ENCODE peak calls at places on chromosomes 7 and 10, in five cellular contexts. M is H1, Q is HepG2, O is stomach, Y is sigmoid colon. B is an unnamed sample.

GRCh38 chr10:103548006-103548405 is 54.5 kb downstream of the NEURL1 start:
- DNase-seq in Q (no peak), O (no peak), Y (no peak), M (no peak), B (no peak)

GRCh38 chr10:122112021-122112616 is 123.2 kb downstream of the TACC2 start:
- DNase-seq in Q (no peak), O (no peak), Y (no peak), M (no peak), B (no peak)

GRCh38 chr10:27745719-27746363 is at the start of gene MKX:
- DNase-seq in Y (peak), Q (no peak), O (peak), M (no peak), B (peak)

GRCh38 chr7:32533313-32534024 is 38.2 kb downstream of the AVL9 start:
- DNase-seq in Q (no peak), O (no peak), Y (no peak), M (no peak), B (no peak)

GRCh38 chr10:97353945-97354344 is 19.4 kb upstream of the FRAT2 start:
- DNase-seq in Y (no peak), M (no peak), O (no peak), Q (no peak), B (no peak)

GRCh38 chr10:33506838-33507661 is 172.6 kb upstream of the NRP1 start:
- DNase-seq in Q (no peak), Y (no peak), O (no peak), M (no peak), B (no peak)

GRCh38 chr7:116708861-116709260 is 36.9 kb downstream of the MET start:
- DNase-seq in M (no peak), Y (no peak), Q (no peak), O (no peak), B (no peak)

GRCh38 chr10:103803941-103804340 is 51.4 kb downstream of the SH3PXD2A start:
- DNase-seq in M (no peak), Q (no peak), Y (no peak), O (no peak), B (no peak)

GRCh38 chr7:114889646-114890285 is 32.1 kb upstream of the MDFIC start:
- DNase-seq in M (no peak), O (no peak), Y (no peak), Q (peak), B (no peak)

GRCh38 chr10:70540089-70540788 is 61.7 kb downstream of the PALD1 start:
- DNase-seq in Q (peak), Y (no peak), M (no peak), O (no peak), B (peak)

DNA sequence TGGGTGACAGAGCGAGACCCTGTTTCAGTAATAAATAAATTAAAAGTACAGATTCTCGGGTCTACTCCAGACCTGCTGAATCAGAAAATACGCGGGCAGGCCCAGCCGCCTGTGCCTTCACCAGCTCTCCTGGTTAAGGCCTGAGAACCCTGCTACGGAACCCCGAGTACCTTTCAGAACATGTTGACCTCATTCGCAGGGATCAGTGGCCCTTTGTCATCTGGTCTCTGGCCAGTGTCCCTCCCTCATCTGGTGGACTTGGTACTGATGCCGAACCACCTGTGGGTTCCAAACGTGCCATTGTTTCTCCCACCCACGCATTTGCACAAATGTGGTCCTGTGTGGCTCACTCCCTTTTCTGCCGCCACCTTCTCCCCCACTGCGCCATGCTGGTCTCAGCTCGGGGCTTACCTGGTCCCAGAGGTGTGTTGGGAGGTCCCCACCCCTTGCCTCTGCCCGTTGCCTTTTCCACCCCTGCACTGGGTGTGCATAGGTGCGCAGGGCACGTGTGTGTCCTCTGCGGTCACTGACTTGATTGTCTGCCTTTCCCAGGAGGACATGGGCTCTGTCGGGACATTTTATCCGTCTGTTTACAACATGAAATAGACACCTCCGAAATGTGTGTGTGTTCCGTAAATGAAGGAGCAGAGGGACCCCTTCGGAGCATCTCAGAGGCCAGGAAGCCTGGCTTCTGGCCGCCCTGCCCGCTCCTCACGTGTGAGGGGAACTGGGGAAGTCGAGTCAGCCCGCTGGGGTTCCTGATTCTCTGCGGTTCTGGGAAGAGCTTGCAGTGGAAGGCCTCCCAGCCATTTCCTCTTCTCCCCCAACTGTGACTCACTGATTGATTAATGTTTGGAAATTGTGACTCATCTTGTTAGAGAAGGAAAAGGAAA is 135.2 kb downstream of the CUX1 start:
- DNase-seq in Y (peak), O (no peak), Q (no peak), M (no peak), B (no peak)
- TF ChIP-seq POLR2AphosphoS5 in Y (peak), O (peak), Q (no peak), M (no peak), B (peak)

DNA sequence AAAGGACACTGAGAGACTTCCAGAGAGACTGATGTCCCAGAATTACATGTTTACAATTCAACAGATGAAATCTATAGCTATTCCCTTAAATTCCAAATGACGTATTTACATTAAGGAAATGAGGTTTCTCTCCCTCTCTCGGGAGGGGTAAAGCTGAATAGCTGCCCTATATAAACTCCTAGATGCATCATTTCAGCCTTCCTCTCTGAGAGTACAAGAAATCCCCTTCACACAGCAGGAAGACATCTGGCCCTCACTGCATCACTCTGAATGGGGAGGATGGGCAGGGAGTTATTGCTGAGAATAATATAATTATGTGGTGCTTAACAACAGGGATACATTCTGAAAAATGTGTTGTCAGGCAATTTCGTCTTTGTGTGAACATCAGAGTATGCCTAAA is 11.0 kb downstream of the POT1 start:
- DNase-seq in Q (no peak), Y (no peak), O (no peak), M (no peak), B (no peak)
- TF ChIP-seq EP300 in Q (no peak), Y (no peak), O (no peak), M (no peak), B (no peak)

GRCh38 chr7:74217455-74218342 is 7.9 kb downstream of the LAT2 start:
- DNase-seq in O (no peak), Y (no peak), M (no peak), Q (no peak), B (peak)
- TF ChIP-seq POLR2AphosphoS5 in O (no peak), Y (no peak), M (no peak), Q (no peak), B (no peak)

GRCh38 chr10:76454539-76455137 is 1023.2 kb downstream of the LRMDA start:
- DNase-seq in Q (no peak), Y (no peak), M (no peak), O (no peak), B (no peak)
- TF ChIP-seq EP300 in Q (no peak), Y (no peak), M (no peak), O (no peak), B (no peak)

DNA sequence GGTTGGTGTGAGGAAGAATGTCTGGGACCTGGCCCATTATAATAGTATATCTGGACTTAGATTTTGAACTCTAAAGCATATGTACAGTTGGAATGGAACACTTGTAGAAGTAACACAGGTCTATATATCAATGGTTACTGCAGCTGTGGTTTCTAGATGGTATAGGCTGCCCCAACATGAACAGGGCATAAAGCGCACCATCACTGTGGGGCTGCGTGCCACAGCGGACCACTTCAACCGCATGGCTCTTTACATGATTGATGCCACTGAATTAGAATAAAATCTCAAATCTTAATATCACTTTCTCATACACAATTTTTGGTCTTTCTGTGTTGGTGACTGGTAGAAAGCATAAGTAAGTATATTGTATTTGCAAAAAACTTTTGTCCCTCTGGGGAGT is 59.5 kb downstream of the KLRG2 start:
- DNase-seq in O (no peak), Q (no peak), M (no peak), Y (no peak), B (no peak)
- TF ChIP-seq POLR2AphosphoS5 in O (no peak), Q (no peak), M (no peak), Y (no peak), B (no peak)

GRCh38 chr10:75469018-75469616 is 37.7 kb downstream of the LRMDA start:
- DNase-seq in Q (peak), M (no peak), O (no peak), Y (peak), B (no peak)
- TF ChIP-seq EP300 in Q (no peak), M (no peak), O (no peak), Y (peak), B (no peak)

GRCh38 chr10:110181451-110181850 is 26.0 kb upstream of the MXI1 start:
- DNase-seq in O (no peak), Q (no peak), Y (no peak), M (no peak), B (no peak)
- TF ChIP-seq POLR2AphosphoS5 in O (no peak), Q (no peak), Y (no peak), M (no peak), B (no peak)

B was measured in upper lobe of left lung.